ENCODE peak calls at places on chromosome 7, in five cellular contexts. F is activated naive CD8-positive, alpha-beta T cell treated with anti-CD3 and anti-CD28 coated beads, Interleukin-2, amount 50 U/mL, for 24 hours; X is type B pancreatic cell; G is thyroid gland; Z is activated CD4-positive, alpha-beta T cell treated with anti-CD3 and anti-CD28 coated beads, Interleukin-2, amount 10 ng/mL, durations not matched to agents 7 days and 5 days. Y is an unnamed sample.

GRCh38 chr7:95865716-95866371 is 93.5 kb downstream of the DYNC1I1 start:
- DNase-seq in F (no peak), X (no peak), G (no peak), Z (no peak), Y (no peak)

GRCh38 chr7:11341285-11341944 is 367.7 kb downstream of the PHF14 start:
- DNase-seq in F (no peak), X (no peak), G (no peak), Z (no peak), Y (no peak)

GRCh38 chr7:156223935-156224334 is 411.7 kb upstream of the SHH start:
- DNase-seq in F (no peak), X (peak; percentile 56), G (no peak), Z (no peak), Y (no peak)

GRCh38 chr7:1537631-1538412 is 7.3 kb downstream of the MAFK start:
- DNase-seq in F (no peak), X (peak; percentile 91), G (peak; percentile 57), Z (peak; percentile 26), Y (no peak)

GRCh38 chr7:45713669-45714520 is 139.7 kb downstream of the ADCY1 start:
- DNase-seq in F (no peak), X (no peak), G (no peak), Z (no peak), Y (no peak)

GRCh38 chr7:92750961-92751360 is 85.4 kb downstream of the CDK6 start:
- DNase-seq in F (no peak), X (no peak), G (no peak), Z (no peak), Y (no peak)

GRCh38 chr7:45968856-45969536 is 47.9 kb upstream of the IGFBP3 start:
- DNase-seq in F (no peak), X (no peak), G (no peak), Z (no peak), Y (no peak)

GRCh38 chr7:157568785-157569584 is 232.2 kb downstream of the DNAJB6 start:
- DNase-seq in F (peak; percentile 57), X (no peak), G (peak; percentile 69), Z (peak; percentile 79), Y (peak; percentile 52)

GRCh38 chr7:144468990-144469732 is 65.7 kb upstream of the NOBOX start:
- DNase-seq in F (no peak), X (no peak), G (no peak), Z (no peak), Y (no peak)

GRCh38 chr7:155944901-155945300 is 132.6 kb upstream of the SHH start:
- DNase-seq in F (no peak), X (no peak), G (no peak), Z (no peak), Y (no peak)

GRCh38 chr7:47045592-47045991 is 536.3 kb downstream of the TNS3 start:
- DNase-seq in F (no peak), X (no peak), G (no peak), Z (no peak), Y (no peak)

GRCh38 chr7:151459726-151460473 is 20.0 kb upstream of the CRYGN start:
- DNase-seq in F (no peak), X (no peak), G (peak; percentile 87), Z (no peak), Y (no peak)

GRCh38 chr7:5594616-5595544 is 171.2 kb upstream of the TNRC18 start:
- DNase-seq in F (peak; percentile 23), X (no peak), G (no peak), Z (no peak), Y (peak; percentile 36)

GRCh38 chr7:140003913-140004382 is 58.8 kb downstream of the PARP12 start:
- DNase-seq in F (peak; percentile 28), X (no peak), G (peak; percentile 8), Z (peak; percentile 57), Y (peak; percentile 37)

GRCh38 chr7:27693794-27694193 is 31.1 kb upstream of the HIBADH start:
- DNase-seq in F (no peak), X (no peak), G (no peak), Z (no peak), Y (no peak)

GRCh38 chr7:50717186-50717585 is 65.5 kb downstream of the GRB10 start:
- DNase-seq in F (no peak), X (no peak), G (no peak), Z (no peak), Y (no peak)

GRCh38 chr7:22730921-22731654 is 4.1 kb downstream of the IL6 start:
- DNase-seq in F (no peak), X (no peak), G (no peak), Z (peak; percentile 14), Y (no peak)

GRCh38 chr7:49295136-49295535 is 370.8 kb downstream of the CDC14C start:
- DNase-seq in F (no peak), X (no peak), G (no peak), Z (no peak), Y (no peak)

GRCh38 chr7:107744345-107744750 is 406 bp downstream of the CBLL1 start:
- DNase-seq in F (no peak), X (no peak), G (no peak), Z (no peak), Y (no peak)

GRCh38 chr7:154998481-154998880 is 4.4 kb downstream of the PAXIP1 start:
- DNase-seq in F (no peak), X (no peak), G (no peak), Z (no peak), Y (no peak)

GRCh38 chr7:2099036-2099957 is 133.4 kb downstream of the MAD1L1 start:
- DNase-seq in F (peak; percentile 33), X (no peak), G (no peak), Z (peak; percentile 47), Y (peak; percentile 38)

GRCh38 chr7:104960741-104961479 is 53.1 kb upstream of the KMT2E start:
- DNase-seq in F (no peak), X (no peak), G (no peak), Z (no peak), Y (no peak)